ENCODE peak calls at places on chromosomes 4 and X, in seven cellular contexts. A is stomach, H is sigmoid colon, F is transverse colon, N is K562, I is HepG2, K is H1. G is an unnamed sample.

GRCh38 chr4:67885727-67886126 is 1.9 kb upstream of the TMPRSS11D start:
- DNase-seq in H (no peak), A (no peak), N (no peak), I (no peak), F (no peak), K (no peak), G (no peak)

GRCh38 chr4:169689681-169690080 is 68.1 kb downstream of the HPF1 start:
- DNase-seq in I (no peak), N (no peak), A (no peak), K (no peak), H (no peak), F (no peak), G (no peak)

GRCh38 chr4:167100120-167100519 is 134.2 kb downstream of the SPOCK3 start:
- DNase-seq in I (peak), H (no peak), K (no peak), A (no peak), F (no peak), N (no peak), G (no peak)

GRCh38 chrX:16427668-16428067 is 222.3 kb upstream of the S100G start:
- DNase-seq in K (no peak), I (no peak), H (no peak), F (no peak), A (no peak), N (no peak), G (no peak)

GRCh38 chr4:184765473-184766346 is 31.8 kb upstream of the CENPU start:
- DNase-seq in I (no peak), A (no peak), F (no peak), K (no peak), N (no peak), H (no peak), G (peak)

GRCh38 chrX:12791253-12792228 is at the start of gene PRPS2:
- DNase-seq in H (peak), A (peak), I (peak), K (peak), F (peak), N (peak), G (peak)

GRCh38 chrX:40734956-40735317 is 405 bp downstream of the MED14 start:
- DNase-seq in I (no peak), H (peak), F (peak), N (no peak), A (no peak), K (no peak), G (no peak)

GRCh38 chrX:136812286-136812685 is 31.6 kb upstream of the ARHGEF6 start:
- DNase-seq in H (no peak), A (no peak), F (no peak), K (no peak), N (no peak), I (no peak), G (no peak)

GRCh38 chr4:31755751-31756150 is 1035.6 kb downstream of the PCDH7 start:
- DNase-seq in I (no peak), N (no peak), A (no peak), F (no peak), H (no peak), K (no peak), G (no peak)

GRCh38 chr4:2537011-2537830 is 774 bp downstream of the FAM193A start:
- DNase-seq in I (peak), N (peak), H (peak), K (peak), A (peak), F (peak), G (peak)

GRCh38 chr4:164888096-164888495 is 11.1 kb downstream of the APELA start:
- DNase-seq in H (no peak), K (no peak), A (no peak), F (no peak), N (no peak), I (no peak), G (no peak)

GRCh38 chr4:95170176-95170575 is 378.6 kb downstream of the UNC5C start:
- DNase-seq in A (no peak), F (no peak), H (no peak), N (no peak), K (no peak), I (no peak), G (peak)

GRCh38 chrX:155857561-155857960 is 23.6 kb upstream of the VAMP7 start:
- DNase-seq in F (no peak), K (no peak), H (no peak), I (no peak), N (peak), A (no peak), G (no peak)

GRCh38 chr4:159677521-159677920 is 574.6 kb downstream of the RAPGEF2 start:
- DNase-seq in N (no peak), H (no peak), K (no peak), A (no peak), I (no peak), F (no peak), G (no peak)

GRCh38 chr4:118772149-118773081 is 63.5 kb downstream of the SEC24D start:
- DNase-seq in F (no peak), I (peak), H (no peak), A (no peak), N (peak), K (no peak), G (no peak)

GRCh38 chr4:185429660-185430059 is 3.9 kb upstream of the UFSP2 start:
- DNase-seq in I (no peak), F (no peak), H (no peak), N (no peak), A (no peak), K (no peak), G (no peak)

GRCh38 chr4:168451744-168452394 is 28.4 kb downstream of the DDX60L start:
- DNase-seq in N (no peak), K (no peak), A (no peak), I (no peak), H (no peak), F (no peak), G (no peak)

GRCh38 chr4:6316461-6317003 is 46.9 kb downstream of the WFS1 start:
- DNase-seq in F (no peak), A (no peak), K (no peak), N (no peak), H (no peak), I (no peak), G (no peak)

GRCh38 chrX:30804462-30804861 is 84.6 kb downstream of the TAB3 start:
- DNase-seq in N (no peak), F (no peak), K (no peak), I (no peak), A (no peak), H (no peak), G (no peak)

GRCh38 chrX:138775501-138775900 is 64.0 kb upstream of the FGF13 start:
- DNase-seq in I (peak), N (peak), A (no peak), K (no peak), H (no peak), F (no peak), G (no peak)

GRCh38 chr4:62814510-62815047 is 1594.7 kb downstream of the TECRL start:
- DNase-seq in A (no peak), H (no peak), F (no peak), K (no peak), N (no peak), I (no peak), G (no peak)

GRCh38 chrX:14997271-14997670 is 124.0 kb downstream of the MOSPD2 start:
- DNase-seq in H (no peak), N (no peak), K (no peak), A (no peak), F (no peak), I (no peak), G (no peak)

GRCh38 chr4:5894266-5894665 is 1.4 kb upstream of the CRMP1 start:
- DNase-seq in N (no peak), H (no peak), F (no peak), A (no peak), K (no peak), I (no peak), G (no peak)

GRCh38 chr4:107888237-107888636 is 43.1 kb upstream of the CYP2U1 start:
- DNase-seq in K (no peak), I (no peak), F (no peak), H (no peak), A (no peak), N (no peak), G (no peak)

GRCh38 chr4:107130157-107130556 is 94.0 kb upstream of the DKK2 start:
- DNase-seq in I (no peak), A (no peak), H (no peak), F (no peak), N (no peak), K (no peak), G (no peak)

GRCh38 chr4:100632163-100632562 is 114.3 kb upstream of the EMCN start:
- DNase-seq in N (no peak), F (no peak), I (no peak), K (no peak), H (no peak), A (peak), G (no peak)

GRCh38 chr4:81786063-81786763 is 314.5 kb upstream of the RASGEF1B start:
- DNase-seq in N (peak), F (peak), A (no peak), K (no peak), H (no peak), I (no peak), G (no peak)

GRCh38 chrX:123084797-123085196 is 99.3 kb upstream of the GRIA3 start:
- DNase-seq in K (no peak), N (no peak), F (no peak), A (no peak), H (no peak), I (peak), G (no peak)

GRCh38 chr4:149975172-149975571 is 103.1 kb upstream of the DCLK2 start:
- DNase-seq in H (no peak), I (no peak), F (no peak), A (no peak), N (no peak), K (no peak), G (no peak)

GRCh38 chr4:30103455-30103854 is 616.7 kb upstream of the PCDH7 start:
- DNase-seq in A (no peak), N (no peak), H (no peak), F (no peak), I (no peak), K (no peak), G (no peak)

DNA sequence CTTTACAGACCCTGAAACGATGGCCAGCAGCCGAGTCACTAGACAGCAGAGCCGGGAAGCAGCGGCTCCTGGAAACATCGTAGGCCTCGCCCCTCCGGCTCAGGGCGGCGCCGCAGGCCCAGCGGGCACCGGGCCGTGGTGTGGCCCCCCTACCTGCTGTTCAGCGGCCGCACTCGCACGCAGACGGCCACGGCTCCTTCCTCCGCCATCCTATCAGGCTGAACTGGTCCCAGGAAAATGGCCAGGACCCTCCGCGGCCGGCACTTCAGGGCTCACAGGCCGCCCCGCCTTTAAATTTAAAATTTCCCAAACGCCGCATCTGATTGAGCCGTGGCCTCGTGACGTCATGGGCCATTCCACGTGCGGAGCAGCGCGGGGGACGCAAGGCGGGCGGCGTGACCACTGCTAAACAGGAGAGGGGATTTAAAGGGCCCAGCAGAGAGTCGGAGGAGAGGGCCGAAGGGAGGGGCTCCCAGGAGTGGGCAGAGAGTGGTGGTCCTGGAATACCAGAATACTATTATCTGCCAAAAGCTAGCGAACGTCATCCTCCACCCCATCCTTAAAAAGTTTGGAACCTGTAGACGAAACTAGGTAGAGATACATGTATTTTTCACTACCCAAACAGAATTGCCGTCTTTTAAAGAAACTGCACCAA is at the start of gene CENPE:
- DNase-seq in A (peak), H (peak), F (peak), N (peak), K (peak), I (peak), G (peak)
- TF ChIP-seq EP300 in A (no peak), H (no peak), F (no peak), N (no peak), K (peak), I (no peak), G (no peak)

DNA sequence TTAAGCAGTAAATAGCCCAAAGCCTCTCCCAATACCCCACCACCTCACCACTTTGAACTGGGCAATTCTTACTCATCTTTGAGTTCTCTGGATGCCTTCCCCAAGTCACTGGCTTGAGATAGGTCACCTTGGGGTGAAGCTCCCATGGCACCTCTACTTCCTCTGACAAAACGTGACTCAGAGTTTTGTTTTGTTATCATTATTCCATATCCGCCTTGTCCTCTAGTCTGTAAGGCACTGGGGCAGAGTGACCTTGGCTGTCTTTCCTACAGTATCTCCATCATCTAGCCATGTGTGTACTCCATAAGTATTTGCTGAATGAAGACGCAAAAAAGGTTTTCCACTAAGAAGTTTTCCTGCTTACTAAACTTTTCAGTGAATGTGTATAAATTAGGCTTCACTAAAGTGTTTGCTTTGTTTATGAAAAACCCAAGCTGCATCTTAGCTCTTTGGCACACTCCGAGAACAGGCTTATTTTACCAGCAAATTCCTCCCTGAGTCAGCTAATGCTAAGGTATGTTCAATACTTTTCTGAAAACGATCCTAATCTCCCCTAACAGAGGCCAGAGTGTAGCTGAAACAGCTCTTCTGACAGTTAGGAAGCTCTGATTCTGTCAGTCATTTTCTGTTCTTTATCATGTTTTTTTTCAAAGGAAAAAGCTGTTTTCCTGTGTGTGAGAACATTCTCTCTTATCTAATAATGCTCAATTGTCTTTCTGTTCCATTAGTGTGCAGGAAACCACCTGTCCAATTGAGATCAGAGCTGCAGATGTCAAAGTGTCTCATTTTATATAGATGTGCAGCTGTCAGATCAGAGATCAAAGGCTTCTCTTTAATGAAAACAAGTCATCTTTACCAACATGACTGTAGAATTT is 30.2 kb upstream of the TSPAN5 start:
- DNase-seq in F (no peak), N (peak), I (peak), H (no peak), K (no peak), A (no peak), G (no peak)
- TF ChIP-seq POLR2AphosphoS5 in F (no peak), N (no peak), I (no peak), H (no peak), K (no peak), A (peak), G (no peak)

GRCh38 chr4:48212165-48212564 is 57.5 kb downstream of the TEC start:
- DNase-seq in N (peak), I (no peak), H (no peak), K (no peak), F (no peak), A (no peak), G (no peak)
- TF ChIP-seq EP300 in N (peak), I (no peak), H (no peak), K (no peak), F (no peak), A (no peak), G (no peak)

DNA sequence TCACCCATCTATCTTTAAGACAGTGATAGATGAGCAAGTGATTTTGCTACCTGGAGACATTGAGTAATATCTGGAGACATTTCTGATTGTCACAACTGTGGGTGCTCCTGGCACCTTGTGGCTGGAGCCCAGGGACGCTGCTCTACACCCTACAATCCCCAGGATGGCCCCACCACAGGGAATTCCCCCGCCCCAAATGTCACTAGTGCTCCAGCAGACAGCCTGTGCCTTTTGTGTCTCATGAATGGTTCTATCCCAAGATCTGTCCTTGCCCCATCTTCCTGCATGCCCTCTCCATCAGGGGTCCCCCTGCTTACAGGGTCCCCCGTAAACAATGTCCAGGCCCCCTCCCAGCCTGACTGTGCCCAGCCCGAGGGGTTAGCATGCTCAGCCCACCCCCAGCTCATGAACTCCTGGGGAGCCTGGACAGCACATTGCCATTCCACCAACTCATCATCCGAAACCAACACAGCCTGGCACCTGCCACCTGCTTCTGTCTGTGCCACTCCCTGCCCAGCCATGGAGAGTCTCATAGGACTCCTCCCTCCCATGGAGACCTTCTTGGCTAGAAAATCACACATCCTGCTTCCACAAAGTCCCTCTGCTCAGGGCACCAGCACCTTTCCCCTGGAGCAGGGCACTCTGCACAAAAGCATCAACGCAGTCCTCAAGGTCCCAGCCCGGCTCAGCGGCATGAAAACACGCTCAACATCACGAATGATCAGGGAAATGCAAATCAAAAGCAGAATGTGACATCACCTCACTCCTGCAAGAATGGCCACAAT is 5.7 kb downstream of the P2RY8 start:
- DNase-seq in N (no peak), K (peak), I (no peak), H (peak), A (no peak), F (no peak), G (no peak)
- TF ChIP-seq POLR2AphosphoS5 in N (no peak), K (no peak), I (no peak), H (no peak), A (no peak), F (no peak), G (no peak)

GRCh38 chr4:128565565-128566186 is 243.8 kb upstream of the JADE1 start:
- DNase-seq in A (peak), H (peak), F (peak), I (peak), K (peak), N (peak), G (no peak)

GRCh38 chr4:128565054-128565453 is 244.4 kb upstream of the JADE1 start:
- DNase-seq in A (no peak), F (no peak), H (no peak), N (no peak), I (no peak), K (no peak), G (no peak)

GRCh38 chr4:128558896-128559669 is 250.4 kb upstream of the JADE1 start:
- DNase-seq in A (no peak), N (no peak), F (no peak), H (peak), I (no peak), K (no peak), G (no peak)

GRCh38 chr4:128556756-128557155 is 252.7 kb upstream of the JADE1 start:
- DNase-seq in H (no peak), K (no peak), I (no peak), A (no peak), F (no peak), N (no peak), G (no peak)

DNA sequence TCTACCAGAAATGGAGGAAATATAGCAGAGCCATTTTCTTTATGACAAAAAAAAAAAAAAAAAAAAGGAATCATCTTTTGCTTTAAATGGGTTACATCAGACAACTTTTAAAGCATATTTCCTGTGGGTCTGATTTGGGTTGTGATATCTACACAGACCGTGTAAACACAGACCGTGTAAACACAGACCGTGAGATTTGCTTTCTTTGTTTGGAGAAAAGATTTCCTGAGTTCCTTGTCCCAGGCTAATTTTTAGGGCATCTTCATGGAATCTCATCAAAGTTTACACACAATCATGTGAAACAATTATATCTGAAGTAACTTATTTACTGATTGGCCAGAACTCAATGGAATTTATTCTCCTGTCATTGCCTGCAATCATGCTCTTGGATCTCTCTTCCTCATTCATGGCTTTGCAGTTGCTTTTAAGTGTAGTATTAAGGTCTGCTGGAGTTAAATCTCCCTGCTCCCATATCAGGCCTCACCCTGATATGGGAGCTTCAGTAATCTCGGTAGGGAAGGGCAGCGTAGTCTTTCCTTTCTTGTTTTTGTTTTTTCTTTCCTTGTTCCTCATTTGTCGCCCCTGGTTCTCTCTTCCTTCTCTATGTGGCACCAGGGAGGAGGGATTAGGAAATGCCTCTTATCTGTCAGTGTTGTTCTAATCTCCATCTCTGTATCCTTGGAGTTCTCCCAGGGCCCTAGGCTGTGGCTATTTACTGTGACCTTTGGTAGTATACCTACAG is 248.6 kb upstream of the JADE1 start:
- DNase-seq in A (no peak), N (no peak), K (no peak), H (no peak), F (no peak), I (peak), G (no peak)
- TF ChIP-seq EP300 in A (no peak), N (no peak), K (no peak), H (no peak), F (no peak), I (no peak), G (no peak)

GRCh38 chr4:86934772-86935498 is at the start of gene AFF1:
- DNase-seq in N (peak), F (peak), I (peak), A (peak), H (peak), K (peak), G (peak)
- TF ChIP-seq POLR2AphosphoS5 in N (peak), F (peak), I (peak), A (peak), H (peak), K (peak), G (peak)

GRCh38 chr4:88091378-88091777 is 67.1 kb downstream of the ABCG2 start:
- DNase-seq in I (no peak), F (no peak), N (no peak), A (no peak), H (no peak), K (no peak), G (no peak)
- TF ChIP-seq EP300 in I (no peak), F (no peak), N (no peak), A (no peak), H (no peak), K (no peak), G (no peak)